ENCODE peak calls at places on chromosomes 16 and 17, in ten cellular contexts. One of them, this sample, is unnamed.

GRCh38 chr17:67855504-67856324 is 30.4 kb downstream of the BPTF start:
- DNase-seq in left ventricle myocardium inferior: no peak
- DNase-seq in cardiac muscle cell: no peak
- DNase-seq in stomach: no peak
- DNase-seq in endothelial cell: no peak
- DNase-seq in T-helper 2 cell: no peak
- DNase-seq in Kasumi-1: peak
- DNase-seq in natural killer cell treated with Interleukin-12 subunit alpha and Interleukin-12 subunit beta and Interleukin-15 and Interleukin-18, amount 100 ng/mL, for 72 hours: no peak
- DNase-seq in NCI-H446 treated with DMSO at 0.1 percent for 48 hours: no peak
- DNase-seq in adipocyte: no peak
- DNase-seq in this sample: no peak

GRCh38 chr17:40602445-40603443 is 37.5 kb upstream of the CCR7 start:
- DNase-seq in Kasumi-1: no peak
- DNase-seq in NCI-H446 treated with DMSO at 0.1 percent for 48 hours: no peak
- DNase-seq in natural killer cell treated with Interleukin-12 subunit alpha and Interleukin-12 subunit beta and Interleukin-15 and Interleukin-18, amount 100 ng/mL, for 72 hours: no peak
- DNase-seq in T-helper 2 cell: peak
- DNase-seq in stomach: no peak
- DNase-seq in endothelial cell: no peak
- DNase-seq in cardiac muscle cell: no peak
- DNase-seq in left ventricle myocardium inferior: no peak
- DNase-seq in adipocyte: no peak
- DNase-seq in this sample: no peak

GRCh38 chr17:80848449-80849102 is 143.1 kb upstream of the CHMP6 start:
- DNase-seq in Kasumi-1: no peak
- DNase-seq in natural killer cell treated with Interleukin-12 subunit alpha and Interleukin-12 subunit beta and Interleukin-15 and Interleukin-18, amount 100 ng/mL, for 72 hours: no peak
- DNase-seq in stomach: no peak
- DNase-seq in NCI-H446 treated with DMSO at 0.1 percent for 48 hours: no peak
- DNase-seq in cardiac muscle cell: no peak
- DNase-seq in left ventricle myocardium inferior: no peak
- DNase-seq in adipocyte: no peak
- DNase-seq in T-helper 2 cell: no peak
- DNase-seq in endothelial cell: no peak
- DNase-seq in this sample: no peak

GRCh38 chr17:57527437-57528083 is 217.5 kb downstream of the CCDC182 start:
- DNase-seq in adipocyte: no peak
- DNase-seq in endothelial cell: no peak
- DNase-seq in NCI-H446 treated with DMSO at 0.1 percent for 48 hours: no peak
- DNase-seq in left ventricle myocardium inferior: no peak
- DNase-seq in T-helper 2 cell: no peak
- DNase-seq in cardiac muscle cell: no peak
- DNase-seq in stomach: no peak
- DNase-seq in Kasumi-1: no peak
- DNase-seq in natural killer cell treated with Interleukin-12 subunit alpha and Interleukin-12 subunit beta and Interleukin-15 and Interleukin-18, amount 100 ng/mL, for 72 hours: no peak
- DNase-seq in this sample: no peak

GRCh38 chr17:82037113-82037888 is at the start of gene DCXR:
- DNase-seq in natural killer cell treated with Interleukin-12 subunit alpha and Interleukin-12 subunit beta and Interleukin-15 and Interleukin-18, amount 100 ng/mL, for 72 hours: peak
- DNase-seq in T-helper 2 cell: peak
- DNase-seq in adipocyte: peak
- DNase-seq in stomach: peak
- DNase-seq in endothelial cell: peak
- DNase-seq in NCI-H446 treated with DMSO at 0.1 percent for 48 hours: peak
- DNase-seq in left ventricle myocardium inferior: peak
- DNase-seq in Kasumi-1: peak
- DNase-seq in cardiac muscle cell: peak
- DNase-seq in this sample: peak

GRCh38 chr16:30184430-30185140 is 1.2 kb downstream of the CORO1A start:
- DNase-seq in stomach: peak
- DNase-seq in T-helper 2 cell: no peak
- DNase-seq in Kasumi-1: no peak
- DNase-seq in adipocyte: no peak
- DNase-seq in endothelial cell: no peak
- DNase-seq in cardiac muscle cell: no peak
- DNase-seq in left ventricle myocardium inferior: peak
- DNase-seq in NCI-H446 treated with DMSO at 0.1 percent for 48 hours: no peak
- DNase-seq in natural killer cell treated with Interleukin-12 subunit alpha and Interleukin-12 subunit beta and Interleukin-15 and Interleukin-18, amount 100 ng/mL, for 72 hours: peak
- DNase-seq in this sample: no peak

GRCh38 chr17:76345377-76345945 is 8.3 kb downstream of the PRPSAP1 start:
- DNase-seq in stomach: no peak
- DNase-seq in cardiac muscle cell: no peak
- DNase-seq in adipocyte: peak
- DNase-seq in endothelial cell: no peak
- DNase-seq in T-helper 2 cell: no peak
- DNase-seq in natural killer cell treated with Interleukin-12 subunit alpha and Interleukin-12 subunit beta and Interleukin-15 and Interleukin-18, amount 100 ng/mL, for 72 hours: no peak
- DNase-seq in left ventricle myocardium inferior: no peak
- DNase-seq in NCI-H446 treated with DMSO at 0.1 percent for 48 hours: no peak
- DNase-seq in Kasumi-1: no peak
- DNase-seq in this sample: no peak

GRCh38 chr17:62693616-62694415 is 66.3 kb downstream of the MRC2 start:
- DNase-seq in cardiac muscle cell: no peak
- DNase-seq in adipocyte: no peak
- DNase-seq in endothelial cell: no peak
- DNase-seq in stomach: no peak
- DNase-seq in Kasumi-1: no peak
- DNase-seq in T-helper 2 cell: no peak
- DNase-seq in natural killer cell treated with Interleukin-12 subunit alpha and Interleukin-12 subunit beta and Interleukin-15 and Interleukin-18, amount 100 ng/mL, for 72 hours: no peak
- DNase-seq in NCI-H446 treated with DMSO at 0.1 percent for 48 hours: no peak
- DNase-seq in left ventricle myocardium inferior: no peak
- DNase-seq in this sample: no peak

GRCh38 chr17:49513616-49514373 is 18.7 kb downstream of the NGFR start:
- DNase-seq in Kasumi-1: no peak
- DNase-seq in T-helper 2 cell: no peak
- DNase-seq in natural killer cell treated with Interleukin-12 subunit alpha and Interleukin-12 subunit beta and Interleukin-15 and Interleukin-18, amount 100 ng/mL, for 72 hours: no peak
- DNase-seq in stomach: no peak
- DNase-seq in NCI-H446 treated with DMSO at 0.1 percent for 48 hours: no peak
- DNase-seq in adipocyte: no peak
- DNase-seq in endothelial cell: no peak
- DNase-seq in left ventricle myocardium inferior: peak
- DNase-seq in cardiac muscle cell: no peak
- DNase-seq in this sample: no peak

GRCh38 chr17:61759362-61759761 is 104.0 kb downstream of the BRIP1 start:
- DNase-seq in endothelial cell: no peak
- DNase-seq in natural killer cell treated with Interleukin-12 subunit alpha and Interleukin-12 subunit beta and Interleukin-15 and Interleukin-18, amount 100 ng/mL, for 72 hours: no peak
- DNase-seq in cardiac muscle cell: no peak
- DNase-seq in NCI-H446 treated with DMSO at 0.1 percent for 48 hours: no peak
- DNase-seq in stomach: no peak
- DNase-seq in T-helper 2 cell: no peak
- DNase-seq in adipocyte: no peak
- DNase-seq in Kasumi-1: no peak
- DNase-seq in left ventricle myocardium inferior: no peak
- DNase-seq in this sample: no peak

GRCh38 chr17:35588196-35588920 is 1.2 kb downstream of the AP2B1 start:
- DNase-seq in cardiac muscle cell: peak
- DNase-seq in endothelial cell: no peak
- DNase-seq in adipocyte: peak
- DNase-seq in Kasumi-1: no peak
- DNase-seq in T-helper 2 cell: no peak
- DNase-seq in left ventricle myocardium inferior: no peak
- DNase-seq in NCI-H446 treated with DMSO at 0.1 percent for 48 hours: no peak
- DNase-seq in natural killer cell treated with Interleukin-12 subunit alpha and Interleukin-12 subunit beta and Interleukin-15 and Interleukin-18, amount 100 ng/mL, for 72 hours: no peak
- DNase-seq in stomach: no peak
- DNase-seq in this sample: no peak

This sample was measured in H1.